ENCODE peak calls at places on chromosomes 1 and 21, in five cellular contexts. Z is uterus, K is aorta, Y is GM23248, F is Panc1. A is an unnamed sample. For H3K9me3, the result is how much of the 10 kb centered on the place peaks cover.

GRCh38 chr21:45551316-45551715 is 9.1 kb upstream of the SLC19A1 start:
- DNase-seq in K (peak), F (peak), Z (no peak), Y (peak), A (peak)

GRCh38 chr1:224253721-224254120 is 70.7 kb downstream of the DEGS1 start:
- DNase-seq in Y (peak), F (no peak), K (no peak), Z (no peak), A (no peak)

GRCh38 chr21:45084121-45084520 is 9.7 kb downstream of the ADARB1 start:
- DNase-seq in F (no peak), Z (no peak), Y (no peak), K (no peak), A (no peak)

GRCh38 chr1:9181990-9182783 is 52.4 kb upstream of the H6PD start:
- DNase-seq in K (peak), Y (peak), Z (no peak), F (no peak), A (peak)

GRCh38 chr1:89022167-89022959 is at the start of gene GBP3:
- DNase-seq in Z (no peak), Y (peak), K (no peak), F (peak), A (peak)

GRCh38 chr1:75567212-75567611 is 43.7 kb downstream of the SLC44A5 start:
- DNase-seq in Y (no peak), K (no peak), F (no peak), Z (no peak), A (no peak)

GRCh38 chr1:40651138-40651857 is 14.2 kb downstream of the RIMS3 start:
- DNase-seq in K (no peak), F (no peak), Z (no peak), Y (no peak), A (no peak)

GRCh38 chr1:56081151-56081550 is 498.2 kb downstream of the PLPP3 start:
- DNase-seq in Y (peak), Z (peak), F (no peak), K (peak), A (peak)

GRCh38 chr1:171902527-171902926 is 61.2 kb downstream of the DNM3 start:
- DNase-seq in K (no peak), Y (no peak), F (no peak), Z (no peak), A (no peak)

GRCh38 chr21:29193907-29194306 is 63.5 kb downstream of the MAP3K7CL start:
- DNase-seq in Y (no peak), Z (no peak), F (no peak), K (no peak), A (no peak)

GRCh38 chr21:31710586-31710985 is 21.3 kb downstream of the SCAF4 start:
- DNase-seq in K (no peak), F (no peak), Z (no peak), Y (peak), A (no peak)

GRCh38 chr1:58714594-58714993 is 14.7 kb upstream of the MYSM1 start:
- DNase-seq in Y (no peak), F (no peak), Z (no peak), K (no peak), A (no peak)

GRCh38 chr1:35401072-35401471 is 132.6 kb downstream of the ZMYM4 start:
- DNase-seq in Z (no peak), K (no peak), Y (no peak), F (no peak), A (no peak)

GRCh38 chr1:246043556-246043955 is 463.5 kb downstream of the SMYD3 start:
- DNase-seq in Y (no peak), Z (no peak), K (no peak), F (no peak), A (no peak)

GRCh38 chr1:76264642-76265041 is 190.1 kb downstream of the ST6GALNAC3 start:
- DNase-seq in K (no peak), Y (no peak), F (no peak), Z (no peak), A (no peak)

GRCh38 chr1:164704954-164705353 is 146.0 kb downstream of the PBX1 start:
- DNase-seq in Y (no peak), F (no peak), K (no peak), Z (no peak), A (peak)

DNA sequence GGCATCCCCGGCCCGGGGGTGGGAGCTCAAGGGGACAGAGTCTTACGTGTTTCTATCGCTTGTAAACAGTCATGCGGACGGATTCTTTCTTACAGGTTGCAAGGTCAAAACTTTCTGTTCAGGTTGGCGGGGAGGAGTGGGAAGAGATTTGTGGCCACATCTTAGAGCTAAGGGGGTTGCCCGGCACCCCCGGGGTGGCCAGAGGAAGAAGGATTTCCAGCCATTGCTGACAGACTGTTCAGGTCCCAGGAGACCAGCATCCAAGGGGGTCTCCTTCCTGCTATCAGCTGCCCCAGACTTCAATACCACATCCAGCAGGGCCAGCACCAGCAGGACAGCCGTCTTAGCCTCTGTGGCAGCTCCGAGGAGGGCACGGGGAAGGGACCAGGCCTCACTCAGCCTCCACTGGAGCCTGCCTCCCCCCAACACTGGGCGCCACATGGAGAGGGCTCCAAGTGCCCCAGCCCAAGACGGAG is 52.0 kb downstream of the KIF21B start:
- DNase-seq in Y (no peak), F (no peak), Z (no peak), K (no peak), A (no peak)
- H3K4me3 ChIP-seq in Y (no peak), F (no peak), Z (no peak), K (no peak), A (no peak)

DNA sequence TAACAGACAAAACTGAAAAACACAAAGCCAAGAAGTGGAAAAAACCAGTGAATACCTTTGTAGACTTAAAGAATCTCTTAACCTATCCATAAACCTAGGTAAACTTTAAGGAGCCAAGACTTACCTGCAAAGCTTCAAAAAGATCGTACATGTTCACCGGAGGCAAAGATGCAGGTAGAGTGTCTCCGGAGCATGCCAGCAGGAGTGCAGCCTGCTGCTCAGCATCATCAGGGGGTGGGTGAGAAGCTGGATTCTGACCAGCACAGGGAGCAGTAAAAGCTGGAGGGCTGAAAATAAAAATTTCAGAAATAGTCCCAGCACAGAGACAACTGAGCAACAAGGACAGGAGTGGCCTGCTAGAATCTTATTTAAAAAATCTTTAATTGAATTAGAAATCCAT is 18.1 kb downstream of the TADA1 start:
- DNase-seq in Y (no peak), K (no peak), F (no peak), Z (no peak), A (no peak)
- H3K27ac ChIP-seq in Y (no peak), K (no peak), F (no peak), Z (no peak), A (peak)

DNA sequence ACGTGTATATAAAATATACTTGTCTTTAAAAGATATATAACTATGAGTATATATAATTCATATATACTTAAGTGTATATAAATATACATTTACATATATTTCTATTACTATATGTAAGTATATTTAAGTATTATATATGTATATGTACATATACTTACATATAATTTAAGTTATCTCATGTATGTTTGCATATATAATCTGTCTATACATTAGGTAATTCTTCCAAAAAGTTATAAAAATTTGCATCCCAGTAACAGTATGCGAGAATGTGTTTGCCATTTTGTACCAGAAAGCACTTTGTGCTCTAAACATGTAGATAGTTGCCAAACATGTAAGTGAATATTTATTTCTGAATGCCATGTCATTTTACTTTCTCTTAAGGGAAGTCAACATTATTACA is at the start of gene OR2AK2:
- DNase-seq in Z (no peak), Y (no peak), K (no peak), F (no peak), A (no peak)
- H3K9me3 ChIP-seq in Z (under half), Y (under half), K (under half), F (under half), A (under half)

GRCh38 chr1:178486100-178487069 is 10.4 kb downstream of the CLEC20A start:
- DNase-seq in K (no peak), F (no peak), Y (peak), Z (no peak), A (no peak)
- H3K4me3 ChIP-seq in K (peak), F (no peak), Y (no peak), Z (no peak), A (no peak)

GRCh38 chr21:38957575-38958340 is 152.0 kb downstream of the ETS2 start:
- DNase-seq in K (no peak), Z (no peak), Y (no peak), F (no peak), A (no peak)
- H3K27ac ChIP-seq in K (no peak), Z (peak), Y (no peak), F (no peak), A (peak)

DNA sequence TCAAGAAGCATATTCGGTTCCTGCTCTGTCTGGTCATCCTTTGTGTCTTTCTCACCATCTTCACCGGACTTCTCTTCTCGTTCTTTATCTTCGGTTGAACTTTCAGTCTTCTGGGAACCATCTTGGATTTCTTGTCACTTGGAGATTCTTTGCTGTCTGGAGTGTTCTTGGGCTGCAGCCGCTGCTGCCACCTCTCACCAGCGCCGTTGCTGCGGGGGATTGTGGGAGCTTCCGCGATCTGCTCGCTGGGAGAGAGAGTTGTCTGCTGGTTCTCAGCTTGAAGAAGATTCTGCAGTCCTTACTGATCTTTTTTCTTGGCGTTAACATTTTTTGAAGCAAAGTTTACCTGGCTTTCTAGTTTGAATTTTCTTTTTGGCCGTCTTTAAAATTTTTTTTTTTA is 1165.2 kb upstream of the PRMT6 start:
- DNase-seq in F (no peak), Z (no peak), Y (no peak), K (no peak), A (no peak)
- H3K9me3 ChIP-seq in F (under half), Z (under half), Y (under half), K (under half), A (under half)

GRCh38 chr1:27515626-27516025 is 25.7 kb upstream of the WASF2 start:
- DNase-seq in K (no peak), F (no peak), Y (no peak), Z (no peak), A (no peak)
- H3K4me3 ChIP-seq in K (no peak), F (no peak), Y (no peak), Z (no peak), A (no peak)

GRCh38 chr1:18300376-18300775 is 180.4 kb upstream of the KLHDC7A start:
- DNase-seq in K (no peak), F (no peak), Z (no peak), Y (no peak), A (no peak)
- H3K27ac ChIP-seq in K (no peak), F (no peak), Z (no peak), Y (no peak), A (no peak)

A was measured in cardiac muscle cell.